ENCODE peak calls at places on chromosomes 5 and 9, in six cellular contexts. Y is CD4-positive, CD25-positive, alpha-beta regulatory T cell; C is small intestine; X is choroid plexus epithelial cell; E is lower leg skin; H is BJ. P is an unnamed sample.

GRCh38 chr5:121630402-121630801 is 221.3 kb upstream of the FTMT start:
- DNase-seq in E (no peak), C (peak; percentile 41), X (peak; percentile 37), H (no peak), Y (no peak), P (no peak)

GRCh38 chr9:3898371-3899218 is 372.8 kb upstream of the RFX3 start:
- DNase-seq in X (no peak), E (no peak), H (no peak), C (peak; percentile 66), Y (no peak), P (peak; percentile 23)

GRCh38 chr9:2023532-2023931 is 8.4 kb downstream of the SMARCA2 start:
- DNase-seq in H (no peak), X (no peak), Y (peak; percentile 28), C (no peak), E (no peak), P (no peak)

GRCh38 chr5:38319486-38319885 is 61.1 kb downstream of the EGFLAM start:
- DNase-seq in X (no peak), C (no peak), E (no peak), H (no peak), Y (no peak), P (no peak)

GRCh38 chr9:17810728-17811634 is 232.1 kb downstream of the SH3GL2 start:
- DNase-seq in H (no peak), X (peak; percentile 82), E (peak; percentile 43), C (peak; percentile 68), Y (peak; percentile 41), P (peak; percentile 47)

GRCh38 chr5:78899922-78900362 is 85.2 kb downstream of the ARSB start:
- DNase-seq in E (no peak), C (peak; percentile 38), Y (peak; percentile 44), H (no peak), X (peak; percentile 80), P (peak; percentile 58)

GRCh38 chr9:19232117-19232829 is 1.8 kb downstream of the DENND4C start:
- DNase-seq in X (peak; percentile 15), E (no peak), Y (peak; percentile 2), H (no peak), C (peak; percentile 29), P (peak; percentile 31)

GRCh38 chr5:168793844-168794837 is 215.0 kb upstream of the PANK3 start:
- DNase-seq in E (peak; percentile 66), C (no peak), H (peak; percentile 28), Y (no peak), X (peak; percentile 52), P (no peak)

GRCh38 chr9:10265102-10265708 is 347.6 kb downstream of the PTPRD start:
- DNase-seq in X (peak; percentile 93), C (no peak), Y (no peak), H (peak; percentile 0), E (no peak), P (no peak)

GRCh38 chr5:57442080-57442839 is 40.4 kb downstream of the ACTBL2 start:
- DNase-seq in Y (no peak), X (peak; percentile 99), C (no peak), H (peak; percentile 80), E (peak; percentile 66), P (no peak)

GRCh38 chr5:36388288-36388687 is 86.6 kb upstream of the RANBP3L start:
- DNase-seq in E (no peak), C (no peak), Y (no peak), H (no peak), X (no peak), P (no peak)

GRCh38 chr5:17816947-17817346 is 182.7 kb downstream of the TAF11L14 start:
- DNase-seq in Y (no peak), E (no peak), H (no peak), X (no peak), C (no peak), P (no peak)

GRCh38 chr5:72611111-72611724 is 104.0 kb upstream of the ZNF366 start:
- DNase-seq in Y (peak; percentile 51), X (peak; percentile 89), H (no peak), C (peak; percentile 67), E (peak; percentile 45), P (peak; percentile 78)

GRCh38 chr9:126695186-126696090 is 81.7 kb downstream of the LMX1B start:
- DNase-seq in Y (no peak), C (no peak), X (no peak), E (no peak), H (no peak), P (peak; percentile 7)

GRCh38 chr9:114989600-114990410 is 59.4 kb upstream of the TNFSF8 start:
- DNase-seq in C (no peak), Y (peak; percentile 18), X (no peak), H (no peak), E (no peak), P (no peak)

GRCh38 chr9:130143974-130144373 is 28.2 kb upstream of the NCS1 start:
- DNase-seq in C (no peak), Y (no peak), E (no peak), H (no peak), X (no peak), P (no peak)

GRCh38 chr9:121759996-121760395 is 108.6 kb downstream of the DAB2IP start:
- DNase-seq in E (no peak), Y (no peak), C (no peak), H (no peak), X (no peak), P (no peak)

GRCh38 chr5:43227655-43228054 is 35.6 kb downstream of the NIM1K start:
- DNase-seq in X (peak; percentile 87), E (no peak), H (no peak), C (peak; percentile 24), Y (peak; percentile 18), P (peak; percentile 16)

GRCh38 chr5:173391031-173391430 is 62.8 kb upstream of the STC2 start:
- DNase-seq in C (no peak), Y (no peak), H (no peak), E (no peak), X (no peak), P (no peak)

GRCh38 chr5:157004893-157005551 is 42.0 kb upstream of the TIMD4 start:
- DNase-seq in E (no peak), C (no peak), Y (no peak), H (no peak), X (peak; percentile 2), P (no peak)

GRCh38 chr9:93088656-93089015 is 7.4 kb upstream of the CARD19 start:
- DNase-seq in X (no peak), H (no peak), E (no peak), C (no peak), Y (no peak), P (no peak)

GRCh38 chr9:84697494-84698114 is 28.1 kb downstream of the NTRK2 start:
- DNase-seq in E (peak; percentile 47), X (peak; percentile 39), C (peak; percentile 36), H (no peak), Y (peak; percentile 24), P (peak; percentile 19)

GRCh38 chr9:124197177-124198095 is 60.3 kb upstream of the NEK6 start:
- DNase-seq in C (no peak), H (no peak), E (no peak), Y (no peak), X (no peak), P (no peak)

GRCh38 chr9:76926324-76926731 is 20.4 kb upstream of the PRUNE2 start:
- DNase-seq in C (no peak), Y (no peak), E (no peak), X (peak; percentile 70), H (peak; percentile 48), P (no peak)

GRCh38 chr9:105053209-105053652 is 125.3 kb upstream of the ABCA1 start:
- DNase-seq in Y (peak; percentile 37), X (peak; percentile 90), C (no peak), H (no peak), E (peak; percentile 55), P (no peak)

GRCh38 chr5:154878642-154879335 is 20.4 kb downstream of the CNOT8 start:
- DNase-seq in E (no peak), C (no peak), Y (no peak), H (no peak), X (peak; percentile 15), P (no peak)

GRCh38 chr5:65823174-65823573 is 101.2 kb downstream of the NLN start:
- DNase-seq in H (no peak), Y (no peak), E (no peak), C (peak; percentile 67), X (peak; percentile 66), P (no peak)

GRCh38 chr5:172758077-172758835 is 12.7 kb downstream of the DUSP1 start:
- DNase-seq in E (no peak), Y (no peak), X (peak; percentile 97), H (no peak), C (no peak), P (no peak)

GRCh38 chr9:99365233-99365980 is 143.3 kb downstream of the SEC61B start:
- DNase-seq in E (no peak), H (no peak), C (no peak), X (peak; percentile 85), Y (no peak), P (no peak)

DNA sequence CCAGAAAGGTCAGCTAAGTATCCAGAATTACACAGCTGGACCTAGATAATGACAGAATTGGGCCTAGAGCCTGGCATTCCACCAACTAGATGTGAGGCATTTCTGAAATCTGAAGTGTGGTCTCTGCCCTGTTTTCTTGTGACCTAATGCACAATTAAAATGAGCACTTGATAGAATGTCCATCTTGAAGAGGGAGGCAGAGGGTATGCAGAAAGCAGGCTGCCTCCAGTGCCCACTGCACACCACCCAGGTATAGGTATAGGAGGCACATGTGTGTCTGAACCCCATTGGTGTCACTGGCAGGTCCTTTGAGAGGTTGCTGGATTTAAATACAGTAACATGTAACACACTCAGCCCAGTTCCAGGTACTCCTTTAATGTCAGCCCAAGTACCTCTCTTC is 2.4 kb downstream of the MTAP start:
- DNase-seq in H (no peak), E (no peak), C (no peak), Y (no peak), X (no peak), P (no peak)
- H3K4me3 ChIP-seq in H (no peak overlapping the region), E (no peak overlapping the region), C (no peak overlapping the region), Y (no peak overlapping the region), X (no peak overlapping the region), P (peak overlapping the region; percentile 3)

GRCh38 chr9:13186774-13187173 is 92.7 kb downstream of the MPDZ start:
- DNase-seq in H (no peak), X (no peak), E (no peak), Y (no peak), C (peak; percentile 3), P (no peak)
- H3K4me3 ChIP-seq in H (no peak overlapping the region), X (no peak overlapping the region), E (no peak overlapping the region), Y (no peak overlapping the region), C (no peak overlapping the region), P (no peak overlapping the region)

GRCh38 chr9:503331-503730 is 288.7 kb downstream of the DOCK8 start:
- DNase-seq in E (no peak), X (no peak), Y (no peak), H (no peak), C (peak; percentile 59), P (no peak)
- H3K4me3 ChIP-seq in E (no peak overlapping the region), X (no peak overlapping the region), Y (peak overlapping the region; percentile 57), H (no peak overlapping the region), C (peak overlapping the region; percentile 98), P (no peak overlapping the region)

DNA sequence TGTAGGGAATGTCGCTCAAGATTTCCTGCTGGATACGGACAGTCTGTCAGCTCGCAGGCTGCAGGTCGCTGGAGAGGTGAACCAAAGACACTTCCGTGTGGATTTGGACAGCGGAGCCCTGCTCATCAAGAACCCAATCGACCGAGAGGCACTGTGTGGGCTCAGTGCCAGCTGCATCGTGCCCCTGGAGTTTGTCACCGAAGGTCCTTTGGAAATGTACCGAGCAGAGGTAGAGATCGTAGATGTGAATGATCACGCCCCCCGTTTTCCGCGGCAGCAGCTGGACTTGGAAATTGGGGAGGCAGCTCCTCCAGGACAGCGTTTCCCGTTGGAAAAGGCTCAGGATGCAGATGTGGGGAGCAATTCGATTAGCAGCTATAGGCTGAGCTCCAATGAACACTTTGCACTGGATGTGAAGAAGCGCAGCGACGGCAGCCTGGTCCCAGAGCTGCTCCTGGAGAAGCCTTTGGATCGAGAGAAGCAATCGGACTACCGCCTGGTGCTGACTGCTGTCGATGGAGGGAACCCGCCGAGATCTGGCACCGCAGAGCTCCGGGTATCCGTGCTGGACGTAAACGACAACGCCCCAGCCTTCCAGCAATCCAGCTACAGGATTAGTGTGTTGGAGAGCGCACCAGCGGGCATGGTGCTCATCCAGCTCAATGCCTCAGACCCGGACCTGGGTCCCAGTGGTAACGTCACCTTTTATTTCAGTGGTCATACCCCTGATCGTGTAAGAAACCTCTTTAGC is 650 bp downstream of the PCDHGC4 start:
- DNase-seq in C (no peak), X (no peak), E (no peak), Y (no peak), H (no peak), P (no peak)
- H3K4me3 ChIP-seq in C (no peak overlapping the region), X (peak overlapping the region; percentile 55), E (no peak overlapping the region), Y (no peak overlapping the region), H (no peak overlapping the region), P (no peak overlapping the region)